ENCODE peak calls at places on chromosome 1, in six cellular contexts. P is activated B cell treated with CpG ODN at 0.5 μM for 24 hours, V is A549, L is suprapubic skin, B is cardiac muscle cell, F is neural progenitor cell. R is an unnamed sample.

GRCh38 chr1:180841460-180841859 is 71.2 kb upstream of the KIAA1614 start:
- DNase-seq in P (no peak), V (no peak), L (no peak), B (no peak), F (no peak), R (no peak)

GRCh38 chr1:166479052-166479631 is 312.3 kb upstream of the FAM78B start:
- DNase-seq in P (peak), V (no peak), L (no peak), B (peak), F (peak), R (no peak)

GRCh38 chr1:236489710-236490377 is 33.9 kb upstream of the LGALS8 start:
- DNase-seq in P (no peak), V (peak), L (no peak), B (peak), F (peak), R (no peak)

GRCh38 chr1:27652505-27652904 is 17.5 kb upstream of the FGR start:
- DNase-seq in P (no peak), V (no peak), L (no peak), B (no peak), F (no peak), R (no peak)

GRCh38 chr1:160400284-160400645 is at the start of gene VANGL2:
- DNase-seq in P (peak), V (peak), L (no peak), B (peak), F (peak), R (peak)

GRCh38 chr1:185440877-185441276 is 123.8 kb upstream of the IVNS1ABP start:
- DNase-seq in P (no peak), V (no peak), L (no peak), B (peak), F (no peak), R (no peak)

GRCh38 chr1:88890790-88891317 is 513 bp downstream of the GTF2B start:
- DNase-seq in P (no peak), V (no peak), L (no peak), B (peak), F (peak), R (no peak)

GRCh38 chr1:156062189-156062588 is 1.2 kb downstream of the RAB25 start:
- DNase-seq in P (no peak), V (no peak), L (no peak), B (no peak), F (no peak), R (no peak)

GRCh38 chr1:6045561-6045960 is at the start of gene KCNAB2:
- DNase-seq in P (no peak), V (no peak), L (no peak), B (no peak), F (no peak), R (no peak)

GRCh38 chr1:98294127-98294526 is 367.4 kb upstream of the SNX7 start:
- DNase-seq in P (no peak), V (no peak), L (no peak), B (no peak), F (no peak), R (no peak)

GRCh38 chr1:10682449-10683365 is 113.7 kb downstream of the CASZ1 start:
- DNase-seq in P (no peak), V (no peak), L (no peak), B (peak), F (no peak), R (no peak)

GRCh38 chr1:211581521-211581920 is 2.6 kb upstream of the SLC30A1 start:
- DNase-seq in P (no peak), V (no peak), L (no peak), B (no peak), F (no peak), R (no peak)

GRCh38 chr1:221517961-221518360 is 223.9 kb downstream of the DUSP10 start:
- DNase-seq in P (no peak), V (no peak), L (no peak), B (no peak), F (no peak), R (no peak)

GRCh38 chr1:152747831-152748230 is 10.0 kb upstream of the KPRP start:
- DNase-seq in P (no peak), V (no peak), L (no peak), B (no peak), F (no peak), R (no peak)

GRCh38 chr1:152741656-152742055 is 16.2 kb upstream of the KPRP start:
- DNase-seq in P (no peak), V (no peak), L (no peak), B (no peak), F (no peak), R (no peak)

GRCh38 chr1:152745765-152746444 is 11.9 kb upstream of the KPRP start:
- DNase-seq in P (no peak), V (no peak), L (no peak), B (no peak), F (no peak), R (no peak)

GRCh38 chr1:152743371-152744145 is 14.3 kb upstream of the KPRP start:
- DNase-seq in P (no peak), V (no peak), L (no peak), B (no peak), F (no peak), R (no peak)

DNA sequence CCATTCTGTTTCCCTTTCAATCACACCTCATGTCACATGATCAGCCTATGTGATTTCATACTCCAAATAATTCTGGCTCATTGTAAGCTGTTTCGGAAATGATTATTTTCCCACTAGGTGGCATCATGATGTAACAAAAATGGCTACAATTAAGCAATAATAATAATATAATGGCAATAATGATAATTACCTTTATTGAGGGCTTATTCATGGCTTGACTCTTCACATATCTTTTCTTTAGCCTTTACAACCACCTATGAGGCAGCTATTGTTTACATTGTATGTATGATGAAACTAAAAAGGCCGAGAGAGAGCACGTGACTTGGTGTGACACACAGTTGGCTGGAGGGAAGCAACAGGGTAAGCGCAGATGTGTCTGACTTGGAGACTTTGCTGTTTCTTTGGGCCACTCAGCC is 12.5 kb upstream of the KPRP start:
- DNase-seq in P (no peak), V (no peak), L (no peak), B (no peak), F (no peak), R (no peak)
- TF ChIP-seq CTCF in P (no peak), V (peak), L (no peak), B (no peak), F (no peak), R (no peak)

GRCh38 chr1:176719478-176719877 is 256.5 kb downstream of the PAPPA2 start:
- DNase-seq in P (no peak), V (no peak), L (no peak), B (no peak), F (no peak), R (no peak)

GRCh38 chr1:176720835-176721234 is 257.9 kb downstream of the PAPPA2 start:
- DNase-seq in P (no peak), V (no peak), L (no peak), B (no peak), F (no peak), R (no peak)

GRCh38 chr1:176717052-176717754 is 254.2 kb downstream of the PAPPA2 start:
- DNase-seq in P (no peak), V (no peak), L (no peak), B (no peak), F (no peak), R (no peak)
- TF ChIP-seq CTCF in P (no peak), V (no peak), L (no peak), B (no peak), F (no peak), R (no peak)

GRCh38 chr1:112674440-112674985 is at the start of gene MOV10:
- DNase-seq in P (peak), V (peak), L (peak), B (peak), F (peak), R (no peak)
- TF ChIP-seq CTCF in P (no peak), V (no peak), L (no peak), B (no peak), F (no peak), R (no peak)

GRCh38 chr1:101992816-101993575 is 3.7 kb downstream of the OLFM3 start:
- DNase-seq in P (no peak), V (no peak), L (no peak), B (no peak), F (no peak), R (no peak)

GRCh38 chr1:101996830-101997485 is at the start of gene OLFM3:
- DNase-seq in P (no peak), V (no peak), L (no peak), B (peak), F (peak), R (peak)

GRCh38 chr1:101995984-101996731 is 568 bp downstream of the OLFM3 start:
- DNase-seq in P (no peak), V (no peak), L (no peak), B (peak), F (peak), R (no peak)

GRCh38 chr1:101993703-101994102 is 3.0 kb downstream of the OLFM3 start:
- DNase-seq in P (no peak), V (no peak), L (no peak), B (no peak), F (no peak), R (no peak)
- TF ChIP-seq CTCF in P (no peak), V (no peak), L (no peak), B (no peak), F (peak), R (peak)

DNA sequence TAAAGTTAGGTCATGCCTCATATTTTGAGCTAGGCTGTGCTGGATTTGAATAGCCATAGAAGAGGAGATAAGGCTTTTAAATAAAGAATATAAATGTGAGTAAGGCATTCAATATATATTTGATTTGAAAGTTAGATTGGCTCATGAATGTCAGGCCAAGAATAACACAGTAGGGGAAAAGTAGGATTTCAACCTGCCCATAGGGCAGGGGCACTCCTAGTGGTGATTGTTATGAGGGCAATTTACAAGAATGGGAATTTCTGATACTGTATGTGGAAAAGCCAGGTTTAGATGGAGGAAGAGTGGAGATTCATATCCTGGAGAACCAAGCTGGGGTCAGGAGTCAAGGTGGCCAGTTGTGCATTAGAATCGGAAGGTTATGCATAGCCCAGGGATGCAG is 74.9 kb downstream of the DNAH14 start:
- DNase-seq in P (no peak), V (peak), L (no peak), B (no peak), F (no peak), R (no peak)
- TF ChIP-seq CTCF in P (no peak), V (peak), L (no peak), B (peak), F (peak), R (peak)